ENCODE peak calls at places on chromosomes 7 and 10, in eight cellular contexts. N, E, F, X, T, W, A and Z are unnamed samples.

GRCh38 chr10:27143686-27144085 is 10.5 kb downstream of the YME1L1 start:
- DNase-seq in N (no peak), E (no peak), F (no peak), X (no peak), T (no peak), W (no peak), A (no peak), Z (no peak)

GRCh38 chr7:85184599-85185354 is 2.1 kb downstream of the SEMA3D start:
- DNase-seq in N (no peak), E (no peak), F (peak; percentile 58), X (no peak), T (peak; percentile 55), W (peak; percentile 15), A (no peak), Z (no peak)

GRCh38 chr10:99329238-99329890 is at the start of gene CNNM1:
- DNase-seq in N (peak; percentile 77), E (peak; percentile 74), F (peak; percentile 61), X (no peak), T (peak; percentile 88), W (peak; percentile 47), A (no peak), Z (peak; percentile 34)

GRCh38 chr10:52314822-52315552 is 906 bp downstream of the DKK1 start:
- DNase-seq in N (peak; percentile 60), E (no peak), F (no peak), X (no peak), T (peak; percentile 50), W (no peak), A (no peak), Z (no peak)

GRCh38 chr7:30159698-30160143 is 24.9 kb downstream of the MTURN start:
- DNase-seq in N (peak; percentile 31), E (no peak), F (peak; percentile 69), X (no peak), T (no peak), W (no peak), A (no peak), Z (no peak)

GRCh38 chr7:139543801-139544603 is 20.5 kb downstream of the CLEC2L start:
- DNase-seq in N (no peak), E (no peak), F (no peak), X (no peak), T (no peak), W (no peak), A (no peak), Z (no peak)

GRCh38 chr10:132063432-132063831 is 2.3 kb upstream of the JAKMIP3 start:
- DNase-seq in N (no peak), E (no peak), F (no peak), X (no peak), T (no peak), W (no peak), A (no peak), Z (no peak)

GRCh38 chr7:143381427-143382125 is 431 bp downstream of the ZYX start:
- DNase-seq in N (peak; percentile 50), E (peak; percentile 92), F (peak; percentile 89), X (peak; percentile 62), T (peak; percentile 94), W (peak; percentile 98), A (no peak), Z (peak; percentile 73)

GRCh38 chr7:118214051-118214832 is 10.3 kb upstream of the ANKRD7 start:
- DNase-seq in N (peak; percentile 80), E (peak; percentile 82), F (peak; percentile 83), X (peak; percentile 34), T (peak; percentile 89), W (peak; percentile 76), A (no peak), Z (peak; percentile 42)

GRCh38 chr7:119935418-119936025 is 337.5 kb upstream of the KCND2 start:
- DNase-seq in N (peak; percentile 36), E (no peak), F (no peak), X (no peak), T (no peak), W (no peak), A (no peak), Z (no peak)

GRCh38 chr7:21617916-21618390 is 75.1 kb downstream of the DNAH11 start:
- DNase-seq in N (peak; percentile 87), E (peak; percentile 85), F (peak; percentile 94), X (peak; percentile 25), T (no peak), W (peak; percentile 12), A (no peak), Z (peak; percentile 81)

GRCh38 chr10:24962998-24963397 is 10.6 kb upstream of the PRTFDC1 start:
- DNase-seq in N (peak; percentile 37), E (no peak), F (no peak), X (no peak), T (no peak), W (no peak), A (no peak), Z (no peak)

GRCh38 chr7:135509839-135510602 is at the start of gene CNOT4:
- DNase-seq in N (peak; percentile 97), E (peak; percentile 98), F (peak; percentile 98), X (peak; percentile 90), T (peak; percentile 98), W (peak; percentile 97), A (peak; percentile 96), Z (peak; percentile 97)

GRCh38 chr7:29106128-29106988 is 40.0 kb downstream of the CPVL start:
- DNase-seq in N (peak; percentile 49), E (no peak), F (peak; percentile 63), X (no peak), T (no peak), W (no peak), A (no peak), Z (peak; percentile 52)

GRCh38 chr10:15245530-15245929 is 77.0 kb upstream of the NMT2 start:
- DNase-seq in N (peak; percentile 34), E (no peak), F (no peak), X (no peak), T (no peak), W (no peak), A (no peak), Z (no peak)

GRCh38 chr10:123908379-123908778 is 16.8 kb upstream of the CPXM2 start:
- DNase-seq in N (no peak), E (no peak), F (no peak), X (no peak), T (no peak), W (no peak), A (no peak), Z (no peak)

GRCh38 chr7:98555403-98555802 is 61.7 kb upstream of the NPTX2 start:
- DNase-seq in N (no peak), E (no peak), F (no peak), X (no peak), T (no peak), W (no peak), A (no peak), Z (no peak)

GRCh38 chr10:17006631-17007161 is 122.9 kb downstream of the CUBN start:
- DNase-seq in N (no peak), E (no peak), F (no peak), X (no peak), T (no peak), W (no peak), A (no peak), Z (no peak)

GRCh38 chr7:24920702-24921679 is 59.0 kb downstream of the OSBPL3 start:
- DNase-seq in N (no peak), E (no peak), F (no peak), X (no peak), T (no peak), W (no peak), A (no peak), Z (no peak)

GRCh38 chr7:142771353-142771723 is 568 bp downstream of the PRSS2 start:
- DNase-seq in N (no peak), E (no peak), F (no peak), X (no peak), T (no peak), W (no peak), A (no peak), Z (no peak)

GRCh38 chr7:157302314-157302711 is 34.5 kb upstream of the DNAJB6 start:
- DNase-seq in N (peak; percentile 57), E (peak; percentile 76), F (peak; percentile 75), X (no peak), T (peak; percentile 75), W (no peak), A (no peak), Z (no peak)

DNA sequence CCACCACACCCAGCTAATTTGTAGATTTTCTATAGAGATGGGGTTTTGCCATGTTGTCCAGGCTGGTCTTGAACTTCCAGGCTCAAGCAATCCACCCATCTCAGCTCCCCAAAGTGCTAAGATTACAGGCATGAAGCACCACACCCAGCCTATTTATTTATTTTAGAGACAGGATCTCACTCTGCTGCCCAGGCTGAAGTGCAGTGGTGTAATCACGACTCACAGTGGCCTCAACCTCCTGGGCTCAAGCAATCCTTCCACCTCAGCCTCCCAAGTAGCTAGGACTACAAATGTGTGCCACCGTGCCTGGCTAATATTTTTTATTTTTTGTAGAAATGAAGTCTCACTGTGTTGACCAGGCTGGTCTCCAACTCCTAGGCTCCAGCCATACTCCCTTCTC is 6.9 kb upstream of the FRAT2 start:
- DNase-seq in N (no peak), E (no peak), F (no peak), X (no peak), T (no peak), W (no peak), A (no peak), Z (no peak)
- TF ChIP-seq POLR2A in N (no peak), E (no peak), F (no peak), X (no peak), T (no peak), W (no peak), A (no peak), Z (no peak)

GRCh38 chr7:5692845-5693278 is 88.6 kb downstream of the RNF216 start:
- DNase-seq in N (peak; percentile 74), E (no peak), F (no peak), X (no peak), T (no peak), W (no peak), A (no peak), Z (no peak)
- H3K4me1 ChIP-seq in N (peaks cover 66% of the 10 kb centered on the region), E (no peaks in the 10 kb centered on the region), F (peaks cover 54% of the 10 kb centered on the region), X (peaks cover 100% of the 10 kb centered on the region), T (peaks cover 90% of the 10 kb centered on the region), W (peaks cover 56% of the 10 kb centered on the region), A (peaks cover 94% of the 10 kb centered on the region), Z (peaks cover 9% of the 10 kb centered on the region)

DNA sequence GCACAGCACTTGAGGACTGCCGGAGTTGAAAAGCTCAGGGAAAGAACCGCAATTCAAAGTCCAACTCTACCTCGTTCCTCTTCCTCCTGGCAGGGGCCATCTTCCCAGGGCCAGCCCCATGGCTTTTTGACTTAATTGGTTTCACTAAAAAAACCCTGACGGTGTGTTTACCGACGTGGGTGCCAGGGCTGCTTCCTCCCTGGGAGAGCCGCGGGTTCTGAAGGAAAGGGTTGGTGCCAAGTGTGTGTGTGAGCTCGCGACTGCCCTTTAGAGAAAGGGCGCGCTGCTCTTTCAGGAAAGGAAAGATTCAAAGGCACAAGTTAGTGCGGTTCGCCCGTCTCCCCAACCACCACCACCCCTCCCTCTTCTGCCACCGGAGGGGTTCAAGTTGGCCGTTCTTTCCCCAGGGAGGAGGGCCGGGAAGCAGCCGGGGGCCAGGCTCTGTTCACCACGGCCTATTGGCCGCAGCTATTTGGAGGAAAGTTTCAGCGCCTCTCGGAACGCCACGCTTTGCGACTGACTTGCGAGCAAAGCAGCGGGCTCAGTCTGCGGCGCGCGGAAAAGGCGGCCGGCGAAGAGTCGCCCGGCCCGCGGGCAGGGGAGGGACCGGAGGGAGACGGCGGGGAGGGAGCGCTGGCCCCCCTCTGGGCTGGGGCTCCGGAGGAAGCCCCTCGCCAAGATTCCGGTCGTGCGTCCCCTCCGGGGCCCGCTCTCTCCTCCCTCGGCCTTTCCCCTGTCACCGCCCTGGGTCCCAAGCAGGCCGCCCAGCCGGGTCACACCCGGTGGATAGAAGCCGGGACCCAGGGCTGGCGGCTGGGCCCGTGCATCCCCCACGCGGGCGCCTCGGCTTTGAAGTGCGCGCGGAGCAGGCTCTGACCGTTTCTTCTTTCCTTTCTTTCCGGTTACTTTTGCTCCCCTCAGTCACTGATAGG is 165.8 kb upstream of the PPP1R3A start:
- DNase-seq in N (no peak), E (peak; percentile 85), F (peak; percentile 63), X (peak; percentile 16), T (peak; percentile 87), W (peak; percentile 67), A (no peak), Z (peak; percentile 76)
- TF ChIP-seq POLR2A in N (no peak), E (no peak), F (no peak), X (no peak), T (peak; percentile 9), W (no peak), A (no peak), Z (no peak)

GRCh38 chr10:114724295-114724694 is 66.2 kb upstream of the ABLIM1 start:
- DNase-seq in N (peak; percentile 34), E (no peak), F (no peak), X (no peak), T (no peak), W (no peak), A (no peak), Z (peak; percentile 26)
- H3K4me1 ChIP-seq in N (peaks cover 21% of the 10 kb centered on the region), E (no peaks in the 10 kb centered on the region), F (no peaks in the 10 kb centered on the region), X (no peaks in the 10 kb centered on the region), T (no peaks in the 10 kb centered on the region), W (peaks cover 1% of the 10 kb centered on the region), A (no peaks in the 10 kb centered on the region), Z (no peaks in the 10 kb centered on the region)